ENCODE peak calls at places on chromosomes 13 and 19, in seven cellular contexts. D, E, F, O, M, V and Q are unnamed samples.

GRCh38 chr13:20997301-20998061 is 63.9 kb downstream of the LATS2 start:
- DNase-seq in F (peak), O (no peak), V (no peak), E (no peak), D (no peak), M (no peak), Q (peak)

GRCh38 chr13:91375119-91375729 is 23.2 kb upstream of the GPC5 start:
- DNase-seq in E (no peak), O (no peak), M (no peak), V (no peak), D (no peak), F (no peak), Q (no peak)

GRCh38 chr13:99296270-99296865 is 10.8 kb downstream of the GPR183 start:
- DNase-seq in F (no peak), M (no peak), O (no peak), E (no peak), V (no peak), D (no peak), Q (no peak)

GRCh38 chr19:35995655-35995993 is 636 bp downstream of the SDHAF1 start:
- DNase-seq in E (no peak), O (peak), V (peak), M (peak), D (no peak), F (peak), Q (peak)

GRCh38 chr19:3176715-3177501 is 1.7 kb upstream of the S1PR4 start:
- DNase-seq in V (no peak), F (no peak), O (peak), D (no peak), M (peak), E (no peak), Q (no peak)

GRCh38 chr19:48804496-48804895 is 6.3 kb downstream of the BCAT2 start:
- DNase-seq in M (no peak), D (no peak), E (no peak), O (no peak), V (no peak), F (no peak), Q (no peak)

GRCh38 chr19:18399008-18399407 is 1.6 kb upstream of the LRRC25 start:
- DNase-seq in M (peak), D (no peak), E (no peak), O (peak), F (peak), V (peak), Q (peak)

GRCh38 chr19:33819875-33820781 is 23.5 kb downstream of the KCTD15 start:
- DNase-seq in D (peak), F (peak), M (peak), O (peak), E (peak), V (peak), Q (peak)

GRCh38 chr19:40225440-40226305 is 816 bp downstream of the CCNP start:
- DNase-seq in F (no peak), O (no peak), E (no peak), D (no peak), M (no peak), V (no peak), Q (no peak)

GRCh38 chr19:46678110-46678732 is 17.2 kb upstream of the DACT3 start:
- DNase-seq in E (no peak), F (no peak), D (no peak), V (peak), O (peak), M (peak), Q (no peak)

GRCh38 chr13:34065915-34066314 is 248.0 kb downstream of the RFC3 start:
- DNase-seq in O (no peak), M (no peak), F (no peak), E (no peak), D (no peak), V (no peak), Q (no peak)